ENCODE peak calls at places on chromosome 9, in eight cellular contexts. P is EH, D is T-helper 2 cell, Q is uterus, U is neural crest cell, I is psoas muscle, X is NCI-H1092 treated with DMSO at 0.1 percent for 48 hours, Z is GM12865. J is an unnamed sample.

GRCh38 chr9:107480386-107480789 is 9.2 kb downstream of the KLF4 start:
- DNase-seq in P (peak; percentile 86), D (no peak), Q (peak; percentile 67), U (no peak), I (peak; percentile 86), X (no peak), Z (no peak), J (no peak)

GRCh38 chr9:137832830-137833590 is 44.6 kb upstream of the CACNA1B start:
- DNase-seq in P (no peak), D (no peak), Q (no peak), U (no peak), I (no peak), X (no peak), Z (no peak), J (no peak)

GRCh38 chr9:37255944-37256862 is 135.8 kb downstream of the ZCCHC7 start:
- DNase-seq in P (no peak), D (no peak), Q (no peak), U (no peak), I (no peak), X (no peak), Z (no peak), J (no peak)

GRCh38 chr9:93096131-93096802 is at the start of gene CARD19:
- DNase-seq in P (peak; percentile 42), D (peak; percentile 58), Q (peak; percentile 71), U (no peak), I (peak; percentile 85), X (no peak), Z (peak; percentile 50), J (peak; percentile 68)

GRCh38 chr9:129591916-129592315 is 29.0 kb downstream of the C9orf50 start:
- DNase-seq in P (no peak), D (no peak), Q (no peak), U (no peak), I (no peak), X (no peak), Z (no peak), J (no peak)

GRCh38 chr9:93110400-93110855 is 14.4 kb downstream of the CARD19 start:
- DNase-seq in P (no peak), D (no peak), Q (peak; percentile 13), U (no peak), I (peak; percentile 51), X (no peak), Z (no peak), J (no peak)

GRCh38 chr9:79489241-79490000 is 82.3 kb upstream of the TLE4 start:
- DNase-seq in P (peak; percentile 92), D (no peak), Q (no peak), U (no peak), I (no peak), X (no peak), Z (no peak), J (peak; percentile 91)

GRCh38 chr9:35519697-35520403 is 29.9 kb downstream of the RUSC2 start:
- DNase-seq in P (peak; percentile 35), D (no peak), Q (no peak), U (no peak), I (no peak), X (no peak), Z (no peak), J (no peak)

J was measured in astrocyte of the hippocampus.